ENCODE peak calls at places on chromosomes 2 and 18, in five cellular contexts. X is activated CD4-positive, alpha-beta T cell treated with anti-CD3 and anti-CD28 coated beads, Interleukin-2, amount 50 U/mL, for 1 hour; P is activated CD4-positive, CD25-positive, alpha-beta regulatory T cell treated with anti-CD3 and anti-CD28 coated beads, Interleukin-2, amount 50 U/mL, for 16 hours; V is substantia nigra; I is H1. Z is an unnamed sample.

GRCh38 chr2:10688921-10689807 is 611 bp downstream of the NOL10 start:
- DNase-seq in X (no peak), P (no peak), V (no peak), I (no peak), Z (peak; percentile 19)

GRCh38 chr2:129712586-129712985 is 266.9 kb upstream of the RAB6C start:
- DNase-seq in X (no peak), P (no peak), V (no peak), I (no peak), Z (no peak)

GRCh38 chr2:156883828-156884615 is 373.5 kb upstream of the GALNT5 start:
- DNase-seq in X (no peak), P (no peak), V (no peak), I (no peak), Z (peak; percentile 87)

GRCh38 chr2:12603781-12604180 is 113.0 kb upstream of the TRIB2 start:
- DNase-seq in X (no peak), P (no peak), V (no peak), I (no peak), Z (no peak)

GRCh38 chr2:72698300-72698699 is 127.5 kb downstream of the EXOC6B start:
- DNase-seq in X (no peak), P (no peak), V (no peak), I (no peak), Z (no peak)

GRCh38 chr2:12828932-12829331 is 112.2 kb downstream of the TRIB2 start:
- DNase-seq in X (no peak), P (no peak), V (no peak), I (no peak), Z (no peak)

GRCh38 chr2:23351388-23352141 is 33.4 kb upstream of the KLHL29 start:
- DNase-seq in X (peak; percentile 43), P (no peak), V (no peak), I (peak; percentile 92), Z (peak; percentile 50)

GRCh38 chr18:598053-598665 is 1.4 kb downstream of the CLUL1 start:
- DNase-seq in X (no peak), P (no peak), V (no peak), I (no peak), Z (no peak)

GRCh38 chr2:76008001-76008702 is 297.4 kb upstream of the GCFC2 start:
- DNase-seq in X (no peak), P (no peak), V (no peak), I (no peak), Z (no peak)

GRCh38 chr2:527581-527980 is 149.6 kb downstream of the TMEM18 start:
- DNase-seq in X (no peak), P (no peak), V (no peak), I (peak; percentile 60), Z (no peak)

GRCh38 chr18:28115149-28115550 is 61.8 kb downstream of the CDH2 start:
- DNase-seq in X (no peak), P (no peak), V (no peak), I (no peak), Z (peak; percentile 85)

GRCh38 chr2:98013407-98014042 is 17.8 kb upstream of the TMEM131 start:
- DNase-seq in X (no peak), P (no peak), V (no peak), I (no peak), Z (peak; percentile 46)

GRCh38 chr2:171409436-171409971 is 24.3 kb downstream of the METTL8 start:
- DNase-seq in X (no peak), P (no peak), V (no peak), I (peak; percentile 55), Z (peak; percentile 37)

GRCh38 chr18:40877096-40877495 is 1077.9 kb upstream of the PIK3C3 start:
- DNase-seq in X (no peak), P (no peak), V (no peak), I (no peak), Z (peak; percentile 86)

GRCh38 chr2:139773720-139774277 is 993.6 kb upstream of the NXPH2 start:
- DNase-seq in X (no peak), P (no peak), V (no peak), I (no peak), Z (no peak)

GRCh38 chr2:128732976-128733431 is 414.3 kb upstream of the HS6ST1 start:
- DNase-seq in X (no peak), P (no peak), V (no peak), I (no peak), Z (peak; percentile 79)

GRCh38 chr2:239027431-239028252 is 179.8 kb downstream of the TWIST2 start:
- DNase-seq in X (no peak), P (no peak), V (no peak), I (no peak), Z (no peak)

GRCh38 chr2:230874456-230874855 is 9.7 kb downstream of the ITM2C start:
- DNase-seq in X (no peak), P (no peak), V (no peak), I (peak; percentile 38), Z (no peak)

GRCh38 chr2:170362895-170363582 is 185.1 kb downstream of the MYO3B start:
- DNase-seq in X (no peak), P (no peak), V (no peak), I (no peak), Z (no peak)

GRCh38 chr2:3126686-3127278 is 250.8 kb downstream of the EIPR1 start:
- DNase-seq in X (no peak), P (no peak), V (no peak), I (no peak), Z (no peak)

GRCh38 chr2:176164803-176165597 is 7.9 kb downstream of the HOXD3 start:
- DNase-seq in X (no peak), P (no peak), V (no peak), I (peak; percentile 68), Z (no peak)

GRCh38 chr2:139281124-139281523 is 500.9 kb upstream of the NXPH2 start:
- DNase-seq in X (no peak), P (no peak), V (no peak), I (no peak), Z (no peak)

GRCh38 chr2:12965540-12966269 is 249.0 kb downstream of the TRIB2 start:
- DNase-seq in X (no peak), P (no peak), V (no peak), I (no peak), Z (peak; percentile 57)

GRCh38 chr2:195451160-195451559 is 205.9 kb upstream of the SLC39A10 start:
- DNase-seq in X (no peak), P (no peak), V (no peak), I (no peak), Z (no peak)

GRCh38 chr2:194822097-194822496 is 834.9 kb upstream of the SLC39A10 start:
- DNase-seq in X (no peak), P (no peak), V (no peak), I (no peak), Z (peak; percentile 12)

GRCh38 chr2:212854116-212854515 is 297.3 kb downstream of the IKZF2 start:
- DNase-seq in X (no peak), P (no peak), V (no peak), I (no peak), Z (peak; percentile 53)

GRCh38 chr2:206266130-206267125 is 8.0 kb upstream of the ZDBF2 start:
- DNase-seq in X (no peak), P (no peak), V (no peak), I (no peak), Z (no peak)

GRCh38 chr2:162301151-162301804 is 17.2 kb downstream of the IFIH1 start:
- DNase-seq in X (peak; percentile 53), P (peak; percentile 42), V (no peak), I (no peak), Z (peak; percentile 33)

GRCh38 chr2:49702740-49703139 is 548.4 kb upstream of the FSHR start:
- DNase-seq in X (no peak), P (no peak), V (no peak), I (no peak), Z (no peak)

GRCh38 chr2:236507393-236508085 is 62.1 kb upstream of the ACKR3 start:
- DNase-seq in X (peak; percentile 53), P (peak; percentile 10), V (no peak), I (peak; percentile 77), Z (peak; percentile 61)

GRCh38 chr18:78543201-78543725 is 436.4 kb upstream of the SALL3 start:
- DNase-seq in X (no peak), P (no peak), V (no peak), I (peak; percentile 22), Z (no peak)

GRCh38 chr2:163610817-163611556 is 124.8 kb downstream of the FIGN start:
- DNase-seq in X (no peak), P (no peak), V (no peak), I (peak; percentile 56), Z (no peak)

GRCh38 chr2:63789318-63790051 is 52.2 kb upstream of the UGP2 start:
- DNase-seq in X (no peak), P (no peak), V (no peak), I (no peak), Z (no peak)

GRCh38 chr2:27133905-27134780 is at the start of gene PREB:
- DNase-seq in X (peak; percentile 98), P (peak; percentile 96), V (peak; percentile 69), I (peak; percentile 100), Z (peak; percentile 93)

GRCh38 chr2:163191372-163191771 is 352.8 kb upstream of the KCNH7 start:
- DNase-seq in X (no peak), P (no peak), V (no peak), I (no peak), Z (peak; percentile 32)

GRCh38 chr18:28584726-28585125 is 407.8 kb upstream of the CDH2 start:
- DNase-seq in X (no peak), P (no peak), V (no peak), I (no peak), Z (peak; percentile 60)

GRCh38 chr2:118387509-118387908 is 299.2 kb downstream of the INSIG2 start:
- DNase-seq in X (no peak), P (no peak), V (no peak), I (no peak), Z (peak; percentile 82)

GRCh38 chr2:237996041-237996593 is 29.3 kb downstream of the UBE2F start:
- DNase-seq in X (no peak), P (no peak), V (no peak), I (no peak), Z (peak; percentile 14)

Z was measured in mammary epithelial cell.